ENCODE peak calls at places on chromosomes 1 and 21, in nine cellular contexts. R is stimulated activated CD4-positive, alpha-beta T cell treated with anti-CD3 and anti-CD28 coated beads, Interleukin-2, amount 100 ng/mL, for 4 hours; O is effector CD4-positive, alpha-beta T cell; X is H7; G is HFF-Myc; Y is tibial artery; N is cardiac fibroblast; E is fibroblast of gingiva; P is activated CD4-positive, alpha-beta T cell treated with anti-CD3 and anti-CD28 coated beads, Interleukin-2, amount 50 U/mL, for 48 hours. A is an unnamed sample.

GRCh38 chr1:180154325-180155201 is at the start of gene QSOX1:
- DNase-seq in X (peak), N (peak), E (peak), G (no peak), O (peak), R (peak), P (peak), Y (peak), A (peak)

GRCh38 chr1:41343790-41344679 is 17.2 kb upstream of the FOXO6 start:
- DNase-seq in E (no peak), G (no peak), R (no peak), O (no peak), P (no peak), N (no peak), Y (no peak), X (no peak), A (no peak)

GRCh38 chr1:206923009-206923960 is 1.5 kb upstream of the FCMR start:
- DNase-seq in O (peak), E (no peak), N (no peak), Y (no peak), X (no peak), R (peak), P (peak), G (no peak), A (no peak)

GRCh38 chr1:54153548-54154439 is 994 bp upstream of the CDCP2 start:
- DNase-seq in G (peak), O (no peak), E (peak), X (peak), P (no peak), N (peak), R (no peak), Y (peak), A (peak)

GRCh38 chr1:11982010-11982392 is 1.8 kb downstream of the MFN2 start:
- DNase-seq in R (no peak), N (peak), X (no peak), Y (no peak), O (no peak), G (no peak), E (peak), P (no peak), A (no peak)

GRCh38 chr1:15028117-15028516 is 125.4 kb upstream of the TMEM51 start:
- DNase-seq in O (no peak), X (no peak), Y (peak), E (peak), R (no peak), G (peak), N (peak), P (no peak), A (peak)

GRCh38 chr1:188719735-188720134 is 1757.9 kb downstream of the BRINP3 start:
- DNase-seq in P (no peak), X (no peak), G (no peak), E (no peak), Y (no peak), R (no peak), N (no peak), O (no peak), A (no peak)

GRCh38 chr1:200724064-200724463 is 14.6 kb upstream of the CAMSAP2 start:
- DNase-seq in Y (no peak), O (no peak), X (no peak), N (no peak), R (no peak), G (no peak), P (no peak), E (no peak), A (no peak)

GRCh38 chr1:43935711-43936427 is 2.3 kb downstream of the ARTN start:
- DNase-seq in X (peak), O (no peak), R (no peak), G (no peak), E (no peak), N (no peak), P (no peak), Y (no peak), A (peak)

GRCh38 chr1:207389728-207390464 is 64.2 kb upstream of the CR2 start:
- DNase-seq in R (no peak), Y (no peak), O (no peak), P (no peak), X (no peak), N (peak), E (no peak), G (peak), A (no peak)

GRCh38 chr1:24107462-24108225 is 4.3 kb downstream of the MYOM3 start:
- DNase-seq in P (no peak), N (peak), R (no peak), O (no peak), G (no peak), X (peak), E (peak), Y (no peak), A (no peak)

GRCh38 chr1:22123071-22123390 is 19.9 kb downstream of the WNT4 start:
- DNase-seq in P (no peak), N (no peak), O (no peak), Y (no peak), G (no peak), X (peak), E (no peak), R (no peak), A (peak)

GRCh38 chr1:229207916-229208315 is 63.0 kb upstream of the RAB4A start:
- DNase-seq in G (no peak), X (no peak), O (no peak), N (no peak), Y (no peak), P (no peak), E (no peak), R (no peak), A (no peak)

GRCh38 chr1:159172599-159173291 is 1.3 kb downstream of the CADM3 start:
- DNase-seq in Y (peak), N (no peak), P (no peak), G (no peak), R (no peak), X (peak), O (no peak), E (no peak), A (peak)

GRCh38 chr1:192053661-192054060 is 104.6 kb upstream of the RGS18 start:
- DNase-seq in P (no peak), Y (no peak), X (no peak), E (no peak), N (no peak), O (no peak), G (no peak), R (no peak), A (no peak)

GRCh38 chr1:32772281-32773017 is 44.7 kb downstream of the YARS1 start:
- DNase-seq in N (no peak), P (no peak), R (no peak), Y (no peak), O (no peak), E (no peak), G (no peak), X (no peak), A (no peak)

GRCh38 chr1:39896909-39897685 is 4.6 kb downstream of the MYCL start:
- DNase-seq in P (no peak), Y (no peak), O (no peak), N (peak), X (peak), G (no peak), R (no peak), E (no peak), A (peak)

GRCh38 chr1:36327421-36328087 is 4.1 kb upstream of the EVA1B start:
- DNase-seq in P (no peak), Y (no peak), N (peak), O (no peak), G (no peak), R (no peak), X (no peak), E (no peak), A (no peak)

GRCh38 chr21:45590726-45591618 is 48.7 kb upstream of the SLC19A1 start:
- DNase-seq in X (no peak), G (no peak), P (peak), R (peak), N (no peak), O (peak), Y (no peak), E (no peak), A (no peak)

GRCh38 chr21:46295996-46296752 is 10.0 kb downstream of the YBEY start:
- DNase-seq in E (peak), P (peak), N (peak), O (no peak), G (peak), X (peak), R (peak), Y (peak), A (peak)

GRCh38 chr1:10756842-10757241 is 39.6 kb downstream of the CASZ1 start:
- DNase-seq in Y (no peak), P (no peak), O (no peak), R (no peak), N (no peak), E (no peak), G (no peak), X (no peak), A (no peak)

GRCh38 chr1:81044708-81045107 is 756.0 kb upstream of the ADGRL2 start:
- DNase-seq in E (peak), G (no peak), N (peak), Y (no peak), P (no peak), R (no peak), X (no peak), O (no peak), A (peak)

GRCh38 chr1:16083486-16083885 is 10.0 kb upstream of the FAM131C start:
- DNase-seq in O (no peak), X (peak), P (no peak), G (no peak), R (no peak), E (no peak), N (no peak), Y (no peak), A (no peak)

GRCh38 chr1:106022312-106022902 is 1034.1 kb upstream of the PRMT6 start:
- DNase-seq in G (no peak), R (no peak), Y (no peak), N (peak), X (peak), E (no peak), O (no peak), P (no peak), A (peak)

GRCh38 chr1:59057211-59057694 is 239.6 kb upstream of the FGGY start:
- DNase-seq in E (peak), Y (peak), N (peak), P (no peak), O (no peak), G (peak), X (peak), R (no peak), A (peak)

GRCh38 chr1:227666286-227666685 is 68.8 kb downstream of the JMJD4 start:
- DNase-seq in O (no peak), P (no peak), R (no peak), E (no peak), G (no peak), N (peak), Y (no peak), X (no peak), A (no peak)

GRCh38 chr1:206635983-206636354 is 633 bp downstream of the DYRK3 start:
- DNase-seq in G (no peak), Y (no peak), X (no peak), R (no peak), N (peak), E (no peak), O (no peak), P (no peak), A (no peak)

GRCh38 chr1:147281950-147282349 is 39.5 kb downstream of the CHD1L start:
- DNase-seq in Y (no peak), G (no peak), E (no peak), X (no peak), O (no peak), N (no peak), R (no peak), P (no peak), A (no peak)

GRCh38 chr1:220879090-220879508 is at the start of gene HLX:
- DNase-seq in G (peak), Y (peak), N (peak), O (no peak), X (peak), P (peak), E (peak), R (no peak), A (peak)

GRCh38 chr1:43912607-43913006 is 21.0 kb upstream of the ARTN start:
- DNase-seq in X (no peak), P (no peak), G (no peak), E (peak), Y (no peak), R (no peak), O (no peak), N (peak), A (peak)

GRCh38 chr1:48794815-48795214 is 18.1 kb upstream of the BEND5 start:
- DNase-seq in N (no peak), O (no peak), Y (no peak), E (no peak), X (no peak), P (no peak), G (no peak), R (no peak), A (no peak)

GRCh38 chr1:34407140-34407539 is 230.4 kb downstream of the C1orf94 start:
- DNase-seq in N (no peak), E (no peak), X (no peak), R (no peak), G (peak), O (no peak), P (no peak), Y (no peak), A (no peak)

GRCh38 chr1:42183646-42184268 is 19.2 kb upstream of the GUCA2A start:
- DNase-seq in G (no peak), Y (no peak), P (no peak), N (no peak), O (no peak), X (no peak), E (no peak), R (no peak), A (peak)

A was measured in mesendoderm.